ENCODE peak calls at places on chromosome 7, in eight cellular contexts. One of them, this sample, is unnamed.

GRCh38 chr7:36308031-36308430 is 81.6 kb upstream of the ANLN start:
- DNase-seq in IMR-90: no peak
- DNase-seq in stimulated activated naive B cell treated with anti-CD40 and anti-IgM and Interleukin-4, amounts not matched to agents 10 μg/mL and 1 μg/mL and 100 μg/mL, for 72 hours: no peak
- DNase-seq in left ventricle myocardium superior: no peak
- DNase-seq in HuH-7.5: no peak
- DNase-seq in right atrium auricular region: no peak
- DNase-seq in left cardiac atrium: no peak
- DNase-seq in colonic mucosa: no peak
- DNase-seq in this sample: no peak

GRCh38 chr7:102094311-102094710 is 192.4 kb upstream of the SH2B2 start:
- DNase-seq in IMR-90: no peak
- DNase-seq in stimulated activated naive B cell treated with anti-CD40 and anti-IgM and Interleukin-4, amounts not matched to agents 10 μg/mL and 1 μg/mL and 100 μg/mL, for 72 hours: no peak
- DNase-seq in left ventricle myocardium superior: no peak
- DNase-seq in HuH-7.5: no peak
- DNase-seq in right atrium auricular region: no peak
- DNase-seq in left cardiac atrium: no peak
- DNase-seq in colonic mucosa: peak
- DNase-seq in this sample: no peak

GRCh38 chr7:25519962-25520562 is 291.8 kb upstream of the NPVF start:
- DNase-seq in IMR-90: no peak
- DNase-seq in stimulated activated naive B cell treated with anti-CD40 and anti-IgM and Interleukin-4, amounts not matched to agents 10 μg/mL and 1 μg/mL and 100 μg/mL, for 72 hours: no peak
- DNase-seq in left ventricle myocardium superior: no peak
- DNase-seq in HuH-7.5: no peak
- DNase-seq in right atrium auricular region: no peak
- DNase-seq in left cardiac atrium: no peak
- DNase-seq in colonic mucosa: no peak
- DNase-seq in this sample: no peak

GRCh38 chr7:103131225-103131624 is 17.7 kb downstream of the NAPEPLD start:
- DNase-seq in IMR-90: no peak
- DNase-seq in stimulated activated naive B cell treated with anti-CD40 and anti-IgM and Interleukin-4, amounts not matched to agents 10 μg/mL and 1 μg/mL and 100 μg/mL, for 72 hours: no peak
- DNase-seq in left ventricle myocardium superior: no peak
- DNase-seq in HuH-7.5: no peak
- DNase-seq in right atrium auricular region: no peak
- DNase-seq in left cardiac atrium: no peak
- DNase-seq in colonic mucosa: no peak
- DNase-seq in this sample: no peak

GRCh38 chr7:41705109-41705871 is 2.4 kb upstream of the INHBA start:
- DNase-seq in IMR-90: peak
- DNase-seq in stimulated activated naive B cell treated with anti-CD40 and anti-IgM and Interleukin-4, amounts not matched to agents 10 μg/mL and 1 μg/mL and 100 μg/mL, for 72 hours: peak
- DNase-seq in left ventricle myocardium superior: peak
- DNase-seq in HuH-7.5: peak
- DNase-seq in right atrium auricular region: peak
- DNase-seq in left cardiac atrium: peak
- DNase-seq in colonic mucosa: peak
- DNase-seq in this sample: peak

GRCh38 chr7:36683695-36684357 is 40.5 kb downstream of the AOAH start:
- DNase-seq in IMR-90: no peak
- DNase-seq in stimulated activated naive B cell treated with anti-CD40 and anti-IgM and Interleukin-4, amounts not matched to agents 10 μg/mL and 1 μg/mL and 100 μg/mL, for 72 hours: no peak
- DNase-seq in left ventricle myocardium superior: no peak
- DNase-seq in HuH-7.5: no peak
- DNase-seq in right atrium auricular region: no peak
- DNase-seq in left cardiac atrium: no peak
- DNase-seq in colonic mucosa: no peak
- DNase-seq in this sample: peak

GRCh38 chr7:78112488-78112887 is 313.9 kb downstream of the PHTF2 start:
- DNase-seq in IMR-90: no peak
- DNase-seq in stimulated activated naive B cell treated with anti-CD40 and anti-IgM and Interleukin-4, amounts not matched to agents 10 μg/mL and 1 μg/mL and 100 μg/mL, for 72 hours: no peak
- DNase-seq in left ventricle myocardium superior: no peak
- DNase-seq in HuH-7.5: no peak
- DNase-seq in right atrium auricular region: no peak
- DNase-seq in left cardiac atrium: no peak
- DNase-seq in colonic mucosa: no peak
- DNase-seq in this sample: no peak

GRCh38 chr7:83648464-83649241 is at the start of gene SEMA3E:
- DNase-seq in IMR-90: peak
- DNase-seq in stimulated activated naive B cell treated with anti-CD40 and anti-IgM and Interleukin-4, amounts not matched to agents 10 μg/mL and 1 μg/mL and 100 μg/mL, for 72 hours: no peak
- DNase-seq in left ventricle myocardium superior: no peak
- DNase-seq in HuH-7.5: no peak
- DNase-seq in right atrium auricular region: no peak
- DNase-seq in left cardiac atrium: peak
- DNase-seq in colonic mucosa: peak
- DNase-seq in this sample: peak

GRCh38 chr7:2978403-2978802 is 65.3 kb downstream of the CARD11 start:
- DNase-seq in IMR-90: no peak
- DNase-seq in stimulated activated naive B cell treated with anti-CD40 and anti-IgM and Interleukin-4, amounts not matched to agents 10 μg/mL and 1 μg/mL and 100 μg/mL, for 72 hours: peak
- DNase-seq in left ventricle myocardium superior: no peak
- DNase-seq in HuH-7.5: no peak
- DNase-seq in right atrium auricular region: no peak
- DNase-seq in left cardiac atrium: peak
- DNase-seq in colonic mucosa: peak
- DNase-seq in this sample: peak

GRCh38 chr7:128221929-128222403 is 19.1 kb upstream of the LEP start:
- DNase-seq in IMR-90: peak
- DNase-seq in stimulated activated naive B cell treated with anti-CD40 and anti-IgM and Interleukin-4, amounts not matched to agents 10 μg/mL and 1 μg/mL and 100 μg/mL, for 72 hours: no peak
- DNase-seq in left ventricle myocardium superior: no peak
- DNase-seq in HuH-7.5: no peak
- DNase-seq in right atrium auricular region: no peak
- DNase-seq in left cardiac atrium: no peak
- DNase-seq in colonic mucosa: no peak
- DNase-seq in this sample: peak

GRCh38 chr7:144050093-144050492 is 1.3 kb downstream of the OR2A5 start:
- DNase-seq in IMR-90: no peak
- DNase-seq in stimulated activated naive B cell treated with anti-CD40 and anti-IgM and Interleukin-4, amounts not matched to agents 10 μg/mL and 1 μg/mL and 100 μg/mL, for 72 hours: no peak
- DNase-seq in left ventricle myocardium superior: no peak
- DNase-seq in HuH-7.5: no peak
- DNase-seq in right atrium auricular region: no peak
- DNase-seq in left cardiac atrium: no peak
- DNase-seq in colonic mucosa: no peak
- DNase-seq in this sample: peak

GRCh38 chr7:3277604-3278572 is 23.2 kb upstream of the SDK1 start:
- DNase-seq in IMR-90: no peak
- DNase-seq in stimulated activated naive B cell treated with anti-CD40 and anti-IgM and Interleukin-4, amounts not matched to agents 10 μg/mL and 1 μg/mL and 100 μg/mL, for 72 hours: no peak
- DNase-seq in left ventricle myocardium superior: no peak
- DNase-seq in HuH-7.5: no peak
- DNase-seq in right atrium auricular region: no peak
- DNase-seq in left cardiac atrium: no peak
- DNase-seq in colonic mucosa: no peak
- DNase-seq in this sample: no peak

GRCh38 chr7:82335927-82336326 is 107.7 kb downstream of the CACNA2D1 start:
- DNase-seq in IMR-90: peak
- DNase-seq in stimulated activated naive B cell treated with anti-CD40 and anti-IgM and Interleukin-4, amounts not matched to agents 10 μg/mL and 1 μg/mL and 100 μg/mL, for 72 hours: no peak
- DNase-seq in left ventricle myocardium superior: no peak
- DNase-seq in HuH-7.5: no peak
- DNase-seq in right atrium auricular region: no peak
- DNase-seq in left cardiac atrium: no peak
- DNase-seq in colonic mucosa: no peak
- DNase-seq in this sample: peak